ENCODE peak calls at places on chromosome 9, in five cellular contexts. H is thyroid gland; Q is GM23248; I is CD4-positive, CD25-positive, alpha-beta regulatory T cell; B is endothelial cell of umbilical vein. M is an unnamed sample.

GRCh38 chr9:34809504-34810186 is 99.7 kb upstream of the CCL21 start:
- DNase-seq in H (peak), Q (peak), I (no peak), B (peak), M (no peak)

GRCh38 chr9:137370865-137371520 is 52.0 kb downstream of the EXD3 start:
- DNase-seq in H (no peak), Q (no peak), I (no peak), B (no peak), M (peak)

GRCh38 chr9:26756881-26757280 is 135.7 kb downstream of the CAAP1 start:
- DNase-seq in H (no peak), Q (no peak), I (no peak), B (no peak), M (no peak)

GRCh38 chr9:81213456-81213855 is 475.9 kb downstream of the TLE1 start:
- DNase-seq in H (no peak), Q (no peak), I (no peak), B (no peak), M (no peak)

GRCh38 chr9:101737165-101737704 is 1.2 kb downstream of the GRIN3A start:
- DNase-seq in H (no peak), Q (no peak), I (no peak), B (no peak), M (no peak)

GRCh38 chr9:111853450-111853827 is 43.2 kb upstream of the UGCG start:
- DNase-seq in H (no peak), Q (peak), I (no peak), B (no peak), M (no peak)

GRCh38 chr9:88775037-88775471 is 216.2 kb upstream of the S1PR3 start:
- DNase-seq in H (no peak), Q (peak), I (no peak), B (peak), M (no peak)

GRCh38 chr9:22030101-22030598 is 21.0 kb upstream of the CDKN2B start:
- DNase-seq in H (no peak), Q (peak), I (peak), B (peak), M (no peak)

GRCh38 chr9:22053178-22053577 is 44.1 kb upstream of the CDKN2B start:
- DNase-seq in H (no peak), Q (no peak), I (no peak), B (no peak), M (no peak)

GRCh38 chr9:88179080-88179521 is 40.8 kb upstream of the SPATA31C2 start:
- DNase-seq in H (no peak), Q (no peak), I (peak), B (no peak), M (no peak)

GRCh38 chr9:38683336-38683735 is 36.6 kb downstream of the FAM240B start:
- DNase-seq in H (no peak), Q (no peak), I (no peak), B (no peak), M (no peak)

GRCh38 chr9:89477811-89478583 is 19.9 kb downstream of the SEMA4D start:
- DNase-seq in H (no peak), Q (no peak), I (peak), B (peak), M (no peak)

GRCh38 chr9:107020040-107020530 is 157.1 kb downstream of the ZNF462 start:
- DNase-seq in H (peak), Q (peak), I (no peak), B (no peak), M (no peak)

GRCh38 chr9:132768932-132769894 is 98.9 kb downstream of the GTF3C4 start:
- DNase-seq in H (peak), Q (peak), I (peak), B (peak), M (no peak)

GRCh38 chr9:87543251-87543650 is 45.6 kb downstream of the DAPK1 start:
- DNase-seq in H (no peak), Q (peak), I (no peak), B (peak), M (no peak)

GRCh38 chr9:93648181-93648580 is 71.8 kb downstream of the PHF2 start:
- DNase-seq in H (no peak), Q (no peak), I (no peak), B (no peak), M (no peak)

GRCh38 chr9:4815381-4815956 is 22.7 kb downstream of the RCL1 start:
- DNase-seq in H (no peak), Q (no peak), I (no peak), B (no peak), M (no peak)

GRCh38 chr9:99222416-99223280 is 566 bp downstream of the SEC61B start:
- DNase-seq in H (no peak), Q (peak), I (no peak), B (no peak), M (no peak)

GRCh38 chr9:114405294-114406034 is 17.7 kb upstream of the AKNA start:
- DNase-seq in H (peak), Q (peak), I (peak), B (peak), M (peak)

GRCh38 chr9:97985058-97985861 is 2.1 kb downstream of the ANP32B start:
- DNase-seq in H (no peak), Q (peak), I (peak), B (peak), M (no peak)

GRCh38 chr9:124373386-124373785 is 41.9 kb downstream of the PSMB7 start:
- DNase-seq in H (no peak), Q (no peak), I (no peak), B (no peak), M (no peak)
- H3K27ac ChIP-seq in H (no peak), Q (no peak), I (no peak), B (no peak), M (no peak)

DNA sequence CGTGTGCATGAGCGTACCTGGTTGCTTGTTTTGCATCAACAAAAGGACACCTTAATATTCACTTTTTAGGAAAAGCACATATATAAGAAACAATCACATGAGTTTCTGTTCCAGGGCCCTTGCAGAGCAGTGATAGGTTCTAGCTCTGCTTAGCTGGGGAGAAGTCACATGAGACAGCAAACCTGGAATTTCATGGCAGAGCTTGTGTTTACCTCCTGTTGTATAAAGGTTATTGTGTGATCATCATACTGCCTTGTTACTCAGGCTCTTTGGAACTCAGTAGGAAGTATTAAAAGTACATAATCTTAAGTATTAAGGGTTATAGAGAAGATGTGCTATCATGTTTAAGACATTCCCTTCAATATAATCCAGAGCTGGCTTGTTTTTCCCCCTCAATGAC is 18.0 kb upstream of the VLDLR start:
- DNase-seq in H (no peak), Q (no peak), I (no peak), B (no peak), M (no peak)
- H3K27ac ChIP-seq in H (no peak), Q (no peak), I (no peak), B (no peak), M (no peak)

GRCh38 chr9:78668148-78668825 is 371.4 kb downstream of the PSAT1 start:
- DNase-seq in H (no peak), Q (no peak), I (no peak), B (no peak), M (no peak)
- H3K27ac ChIP-seq in H (no peak), Q (no peak), I (no peak), B (no peak), M (no peak)

GRCh38 chr9:129888809-129889460 is 53.7 kb downstream of the USP20 start:
- DNase-seq in H (no peak), Q (no peak), I (no peak), B (no peak), M (no peak)
- H3K27ac ChIP-seq in H (no peak), Q (no peak), I (peak), B (no peak), M (no peak)

GRCh38 chr9:33185858-33186257 is 18.7 kb upstream of the B4GALT1 start:
- DNase-seq in H (peak), Q (no peak), I (no peak), B (no peak), M (no peak)
- H3K27ac ChIP-seq in H (no peak), Q (no peak), I (no peak), B (no peak), M (no peak)

DNA sequence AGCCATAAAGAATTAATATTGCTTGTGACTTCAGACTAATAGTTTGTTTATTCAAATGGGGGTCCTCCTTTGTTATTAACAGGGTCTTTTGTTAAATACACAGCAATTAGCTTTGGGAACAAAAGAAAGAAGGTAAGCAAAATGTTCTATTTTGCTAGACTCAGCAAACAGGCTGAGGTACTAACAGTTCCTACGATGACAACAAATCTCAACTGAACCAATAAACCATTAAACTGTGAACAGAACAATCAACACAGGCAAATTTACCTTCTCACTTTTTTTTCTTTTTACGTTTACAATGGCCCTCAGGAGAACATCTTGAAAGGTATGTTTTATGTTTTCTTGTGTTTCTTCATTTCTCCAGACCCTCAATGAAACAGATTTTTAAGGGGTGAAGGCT is 207.2 kb downstream of the NFIB start:
- DNase-seq in H (no peak), Q (no peak), I (no peak), B (no peak), M (no peak)
- H3K27ac ChIP-seq in H (no peak), Q (no peak), I (no peak), B (no peak), M (no peak)

DNA sequence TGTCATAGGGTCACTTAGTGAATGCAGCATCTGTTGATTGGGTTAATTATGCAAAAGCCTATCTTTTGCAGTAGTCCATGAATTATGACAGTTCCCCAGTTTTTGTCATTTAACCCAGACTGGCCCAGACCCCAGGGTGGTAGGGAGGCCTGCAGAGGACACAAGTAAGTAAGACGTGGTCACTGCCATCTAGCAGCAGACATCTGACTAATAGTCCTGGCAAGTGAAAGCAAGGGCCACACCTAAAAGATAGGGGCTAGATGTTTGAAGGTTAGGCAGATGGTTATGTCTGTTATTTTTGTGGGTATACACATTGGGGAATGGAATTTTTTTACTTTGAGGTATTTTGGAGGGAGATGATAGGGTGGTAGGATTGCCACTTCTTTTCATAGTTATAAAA is 48.0 kb downstream of the RAB14 start:
- DNase-seq in H (no peak), Q (peak), I (no peak), B (no peak), M (no peak)
- H3K27ac ChIP-seq in H (no peak), Q (no peak), I (no peak), B (no peak), M (no peak)

GRCh38 chr9:69430206-69430605 is 105.2 kb downstream of the ENTREP1 start:
- DNase-seq in H (no peak), Q (no peak), I (no peak), B (no peak), M (no peak)

GRCh38 chr9:69428017-69428785 is 103.2 kb downstream of the ENTREP1 start:
- DNase-seq in H (no peak), Q (no peak), I (no peak), B (no peak), M (no peak)

GRCh38 chr9:69425402-69425801 is 100.4 kb downstream of the ENTREP1 start:
- DNase-seq in H (no peak), Q (no peak), I (no peak), B (no peak), M (no peak)

GRCh38 chr9:69429281-69429680 is 104.3 kb downstream of the ENTREP1 start:
- DNase-seq in H (no peak), Q (no peak), I (no peak), B (no peak), M (no peak)

DNA sequence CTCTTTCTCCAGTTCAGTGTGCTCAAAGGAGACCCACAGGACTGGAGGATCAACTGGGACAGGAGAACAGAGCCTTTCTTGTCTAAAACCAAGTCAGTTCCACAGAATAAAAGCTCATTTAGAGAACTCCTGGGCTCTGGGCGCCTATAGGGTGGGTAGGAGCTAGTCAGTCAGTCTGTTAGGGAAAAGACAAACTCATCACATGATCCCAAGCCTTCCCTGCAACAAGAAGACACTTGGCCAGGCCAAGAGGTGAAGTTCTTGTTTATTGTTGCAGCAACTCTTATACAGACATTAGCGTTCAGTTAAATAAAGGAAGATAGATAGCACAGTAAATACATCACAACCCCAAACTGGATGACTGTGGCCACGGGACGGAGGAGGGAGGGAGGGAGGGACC is 102.3 kb downstream of the ENTREP1 start:
- DNase-seq in H (no peak), Q (no peak), I (no peak), B (no peak), M (no peak)
- H3K27ac ChIP-seq in H (no peak), Q (no peak), I (no peak), B (no peak), M (peak)

DNA sequence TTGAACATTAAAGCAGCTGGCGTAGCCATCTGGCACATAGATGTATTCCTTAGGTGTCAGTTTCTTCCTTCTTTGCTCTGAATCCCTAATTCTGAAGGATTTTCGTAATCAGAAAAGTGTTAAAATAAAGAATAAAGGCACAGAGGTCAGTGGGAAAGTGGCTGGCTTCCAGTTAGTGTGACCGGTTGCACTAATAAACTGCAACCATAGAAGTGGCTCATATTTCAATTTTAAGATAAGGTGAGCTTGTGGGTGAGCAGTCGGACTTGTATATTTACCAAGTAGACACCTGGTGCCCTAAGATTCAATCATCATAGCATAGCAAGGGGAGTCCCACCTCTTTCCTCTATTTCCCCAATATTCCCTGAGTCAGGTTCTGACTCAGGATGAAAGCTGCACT is 459.6 kb downstream of the ACTL7B start:
- DNase-seq in H (no peak), Q (no peak), I (no peak), B (no peak), M (no peak)
- H3K27ac ChIP-seq in H (no peak), Q (no peak), I (no peak), B (no peak), M (no peak)

GRCh38 chr9:7937018-7937417 is 137.4 kb upstream of the DMAC1 start:
- DNase-seq in H (no peak), Q (no peak), I (no peak), B (no peak), M (no peak)

GRCh38 chr9:7936201-7936600 is 136.6 kb upstream of the DMAC1 start:
- DNase-seq in H (no peak), Q (no peak), I (no peak), B (no peak), M (no peak)

GRCh38 chr9:7935666-7936065 is 136.1 kb upstream of the DMAC1 start:
- DNase-seq in H (no peak), Q (no peak), I (peak), B (no peak), M (no peak)

DNA sequence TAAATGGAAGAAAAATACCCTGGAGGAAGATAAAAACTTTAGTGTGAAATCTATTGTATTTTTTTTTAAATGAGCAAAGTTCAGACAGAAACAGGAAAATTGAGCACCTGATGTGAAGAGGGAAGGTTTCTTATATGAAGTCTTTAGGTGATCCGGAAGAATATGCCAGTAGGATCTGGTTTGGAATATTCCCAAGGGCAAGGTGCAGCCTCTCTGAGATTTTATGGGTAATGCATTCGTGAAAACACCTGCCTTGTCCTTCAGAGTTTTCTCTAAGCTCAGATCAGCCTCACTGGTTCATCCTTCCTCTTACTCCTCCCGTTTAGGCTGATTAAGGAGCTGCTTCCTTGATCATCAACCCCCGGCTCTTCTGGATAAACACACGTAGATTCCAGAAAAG is 138.5 kb upstream of the DMAC1 start:
- DNase-seq in H (no peak), Q (no peak), I (no peak), B (no peak), M (no peak)
- H3K27ac ChIP-seq in H (no peak), Q (no peak), I (no peak), B (no peak), M (no peak)